ENCODE peak calls at places on chromosomes 11 and 22, in four cellular contexts. P, H, O and C are unnamed samples.

GRCh38 chr11:17515443-17516176 is 28.6 kb downstream of the USH1C start:
- DNase-seq in P (no peak), H (no peak), O (no peak), C (no peak)

GRCh38 chr11:120517390-120518315 is 6.1 kb downstream of the GRIK4 start:
- DNase-seq in P (no peak), H (no peak), O (no peak), C (no peak)

GRCh38 chr22:29816980-29817379 is 21.1 kb downstream of the ASCC2 start:
- DNase-seq in P (no peak), H (no peak), O (no peak), C (no peak)

GRCh38 chr11:73185680-73186293 is 32.3 kb upstream of the P2RY2 start:
- DNase-seq in P (no peak), H (peak; percentile 54), O (no peak), C (no peak)

GRCh38 chr11:124834526-124835190 is 30.6 kb upstream of the ROBO3 start:
- DNase-seq in P (no peak), H (no peak), O (no peak), C (no peak)

GRCh38 chr11:94545641-94546470 is 2.1 kb downstream of the FUT4 start:
- DNase-seq in P (no peak), H (no peak), O (no peak), C (no peak)

GRCh38 chr11:118002010-118002540 is 15.9 kb downstream of the IL10RA start:
- DNase-seq in P (no peak), H (peak; percentile 84), O (no peak), C (no peak)

GRCh38 chr11:12841946-12842630 is 167.0 kb upstream of the RASSF10 start:
- DNase-seq in P (peak; percentile 31), H (no peak), O (no peak), C (no peak)

GRCh38 chr11:68923614-68924013 is 19.9 kb downstream of the IGHMBP2 start:
- DNase-seq in P (no peak), H (no peak), O (no peak), C (no peak)

GRCh38 chr11:114253771-114254170 is 42.4 kb upstream of the NNMT start:
- DNase-seq in P (no peak), H (no peak), O (no peak), C (no peak)

GRCh38 chr22:37224757-37225420 is 12.6 kb upstream of the SSTR3 start:
- DNase-seq in P (no peak), H (no peak), O (no peak), C (no peak)

GRCh38 chr11:72697814-72698213 is 23.6 kb upstream of the PDE2A start:
- DNase-seq in P (no peak), H (no peak), O (no peak), C (no peak)

GRCh38 chr11:44434191-44434590 is 124.3 kb upstream of the ALX4 start:
- DNase-seq in P (no peak), H (no peak), O (no peak), C (no peak)

GRCh38 chr11:8015753-8016239 is 28.7 kb downstream of the EIF3F start:
- DNase-seq in P (no peak), H (peak; percentile 18), O (no peak), C (no peak)

GRCh38 chr11:119091966-119092879 is 7.5 kb downstream of the HMBS start:
- DNase-seq in P (no peak), H (no peak), O (no peak), C (no peak)

GRCh38 chr11:85737738-85738137 is 51.7 kb upstream of the CCDC89 start:
- DNase-seq in P (no peak), H (no peak), O (no peak), C (no peak)

GRCh38 chr22:46381731-46382130 is 46.2 kb downstream of the TRMU start:
- DNase-seq in P (no peak), H (no peak), O (no peak), C (no peak)

GRCh38 chr22:49735411-49736311 is 92.0 kb downstream of the BRD1 start:
- DNase-seq in P (peak; percentile 94), H (peak; percentile 61), O (no peak), C (no peak)

GRCh38 chr11:26599421-26599820 is 27.4 kb upstream of the MUC15 start:
- DNase-seq in P (no peak), H (no peak), O (no peak), C (no peak)

GRCh38 chr11:119758291-119758690 is 29.3 kb upstream of the NECTIN1 start:
- DNase-seq in P (no peak), H (no peak), O (no peak), C (no peak)

GRCh38 chr22:29625090-29625825 is 21.8 kb downstream of the NF2 start:
- DNase-seq in P (peak; percentile 49), H (no peak), O (no peak), C (no peak)

GRCh38 chr11:91299980-91300379 is 924.6 kb upstream of the FAT3 start:
- DNase-seq in P (no peak), H (no peak), O (no peak), C (no peak)

GRCh38 chr11:47415949-47416472 is 7.6 kb downstream of the SLC39A13 start:
- DNase-seq in P (peak; percentile 65), H (peak; percentile 56), O (no peak), C (no peak)

GRCh38 chr11:121800240-121800639 is 315.8 kb downstream of the BLID start:
- DNase-seq in P (no peak), H (no peak), O (no peak), C (no peak)

GRCh38 chr11:114054830-114055229 is 4.7 kb upstream of the ZBTB16 start:
- DNase-seq in P (no peak), H (no peak), O (no peak), C (no peak)

GRCh38 chr11:125287467-125288232 is 123.1 kb downstream of the PKNOX2 start:
- DNase-seq in P (peak; percentile 31), H (no peak), O (no peak), C (no peak)

GRCh38 chr11:47348859-47349258 is 3.6 kb downstream of the MYBPC3 start:
- DNase-seq in P (no peak), H (no peak), O (no peak), C (no peak)